ENCODE peak calls at places on chromosomes 11 and 22, in four cellular contexts. One of them, this sample, is unnamed.

GRCh38 chr11:78783301-78783700 is 208.6 kb upstream of the NARS2 start:
- DNase-seq in thyroid gland: no peak
- DNase-seq in kidney: no peak
- DNase-seq in right atrium auricular region: no peak
- DNase-seq in this sample: no peak

GRCh38 chr11:123020968-123021367 is 39.3 kb upstream of the BSX start:
- DNase-seq in kidney: no peak
- DNase-seq in right atrium auricular region: no peak
- DNase-seq in thyroid gland: peak
- DNase-seq in this sample: peak

GRCh38 chr22:23580586-23581251 is 629 bp upstream of the IGLL1 start:
- DNase-seq in right atrium auricular region: no peak
- DNase-seq in kidney: no peak
- DNase-seq in thyroid gland: no peak
- DNase-seq in this sample: no peak

GRCh38 chr11:37963440-37963839 is 1365.4 kb upstream of the RAG2 start:
- DNase-seq in kidney: no peak
- DNase-seq in right atrium auricular region: no peak
- DNase-seq in thyroid gland: no peak
- DNase-seq in this sample: no peak

GRCh38 chr22:32994046-32994827 is 63.9 kb downstream of the SYN3 start:
- DNase-seq in thyroid gland: no peak
- DNase-seq in right atrium auricular region: no peak
- DNase-seq in kidney: no peak
- DNase-seq in this sample: no peak

GRCh38 chr11:75434051-75434450 is 1.0 kb upstream of the KLHL35 start:
- DNase-seq in thyroid gland: no peak
- DNase-seq in right atrium auricular region: no peak
- DNase-seq in kidney: no peak
- DNase-seq in this sample: no peak

GRCh38 chr11:1826552-1827094 is 8.2 kb upstream of the SYT8 start:
- DNase-seq in thyroid gland: no peak
- DNase-seq in right atrium auricular region: no peak
- DNase-seq in kidney: peak
- DNase-seq in this sample: peak

GRCh38 chr11:80700386-80700785 is 1259.6 kb upstream of the TENM4 start:
- DNase-seq in thyroid gland: no peak
- DNase-seq in right atrium auricular region: no peak
- DNase-seq in kidney: no peak
- DNase-seq in this sample: peak

GRCh38 chr11:15493921-15494630 is 379.4 kb downstream of the INSC start:
- DNase-seq in thyroid gland: no peak
- DNase-seq in right atrium auricular region: no peak
- DNase-seq in kidney: no peak
- DNase-seq in this sample: peak

GRCh38 chr22:36343720-36344105 is 44.1 kb downstream of the MYH9 start:
- DNase-seq in right atrium auricular region: no peak
- DNase-seq in kidney: no peak
- DNase-seq in thyroid gland: no peak
- DNase-seq in this sample: no peak

GRCh38 chr11:16346975-16347374 is 9.4 kb downstream of the SOX6 start:
- DNase-seq in kidney: no peak
- DNase-seq in thyroid gland: no peak
- DNase-seq in right atrium auricular region: no peak
- DNase-seq in this sample: peak

GRCh38 chr11:56624661-56625110 is 10.0 kb upstream of the OR5M1 start:
- DNase-seq in thyroid gland: no peak
- DNase-seq in kidney: no peak
- DNase-seq in right atrium auricular region: no peak
- DNase-seq in this sample: peak

GRCh38 chr11:118438314-118438931 is 2.1 kb downstream of the KMT2A start:
- DNase-seq in kidney: no peak
- DNase-seq in right atrium auricular region: no peak
- DNase-seq in thyroid gland: peak
- DNase-seq in this sample: peak

GRCh38 chr22:35330258-35330861 is 30.7 kb downstream of the TOM1 start:
- DNase-seq in right atrium auricular region: peak
- DNase-seq in kidney: peak
- DNase-seq in thyroid gland: peak
- DNase-seq in this sample: peak

GRCh38 chr11:86802601-86803051 is 2.3 kb downstream of the PRSS23 start:
- DNase-seq in kidney: no peak
- DNase-seq in right atrium auricular region: no peak
- DNase-seq in thyroid gland: no peak
- DNase-seq in this sample: peak

GRCh38 chr11:108117746-108118371 is 3.5 kb upstream of the ACAT1 start:
- DNase-seq in right atrium auricular region: no peak
- DNase-seq in kidney: no peak
- DNase-seq in thyroid gland: no peak
- DNase-seq in this sample: peak

GRCh38 chr11:123238297-123238696 is 43.2 kb upstream of the CLMP start:
- DNase-seq in thyroid gland: peak
- DNase-seq in right atrium auricular region: peak
- DNase-seq in kidney: no peak
- DNase-seq in this sample: no peak

GRCh38 chr22:36194971-36195370 is 6.6 kb downstream of the APOL4 start:
- DNase-seq in right atrium auricular region: peak
- DNase-seq in thyroid gland: peak
- DNase-seq in kidney: no peak
- DNase-seq in this sample: peak

GRCh38 chr11:68924073-68924925 is 20.6 kb downstream of the IGHMBP2 start:
- DNase-seq in thyroid gland: no peak
- DNase-seq in kidney: peak
- DNase-seq in right atrium auricular region: no peak
- DNase-seq in this sample: no peak

GRCh38 chr22:42794551-42795510 is 62.2 kb downstream of the ARFGAP3 start:
- DNase-seq in right atrium auricular region: no peak
- DNase-seq in thyroid gland: no peak
- DNase-seq in kidney: no peak
- DNase-seq in this sample: no peak

GRCh38 chr11:116782728-116783127 is 5.1 kb downstream of the ZPR1 start:
- DNase-seq in right atrium auricular region: no peak
- DNase-seq in thyroid gland: no peak
- DNase-seq in kidney: no peak
- DNase-seq in this sample: peak

GRCh38 chr11:60970369-60970774 is 1.1 kb upstream of the CD6 start:
- DNase-seq in kidney: no peak
- DNase-seq in right atrium auricular region: no peak
- DNase-seq in thyroid gland: peak
- DNase-seq in this sample: peak

GRCh38 chr11:75778962-75779361 is 10.4 kb downstream of the DGAT2 start:
- DNase-seq in kidney: peak
- DNase-seq in thyroid gland: no peak
- DNase-seq in right atrium auricular region: no peak
- DNase-seq in this sample: no peak

GRCh38 chr11:45964911-45965389 is 42.5 kb downstream of the LARGE2 start:
- DNase-seq in thyroid gland: peak
- DNase-seq in kidney: no peak
- DNase-seq in right atrium auricular region: peak
- DNase-seq in this sample: peak

GRCh38 chr22:24494535-24495364 is at the start of gene UPB1:
- DNase-seq in thyroid gland: peak
- DNase-seq in kidney: peak
- DNase-seq in right atrium auricular region: no peak
- DNase-seq in this sample: no peak

GRCh38 chr22:30885591-30885990 is 83.0 kb downstream of the MORC2 start:
- DNase-seq in right atrium auricular region: no peak
- DNase-seq in thyroid gland: no peak
- DNase-seq in kidney: peak
- DNase-seq in this sample: no peak

GRCh38 chr11:132962026-132962425 is 570.3 kb downstream of the OPCML start:
- DNase-seq in thyroid gland: no peak
- DNase-seq in kidney: no peak
- DNase-seq in right atrium auricular region: no peak
- DNase-seq in this sample: no peak

GRCh38 chr11:118076754-118077281 is at the start of gene TMPRSS4:
- DNase-seq in kidney: peak
- DNase-seq in thyroid gland: peak
- DNase-seq in right atrium auricular region: no peak
- DNase-seq in this sample: peak

GRCh38 chr11:3642071-3642951 is 519 bp upstream of the ART5 start:
- DNase-seq in kidney: peak
- DNase-seq in right atrium auricular region: peak
- DNase-seq in thyroid gland: peak
- DNase-seq in this sample: peak

GRCh38 chr11:57680552-57680874 is 12.6 kb downstream of the ZDHHC5 start:
- DNase-seq in kidney: no peak
- DNase-seq in right atrium auricular region: no peak
- DNase-seq in thyroid gland: no peak
- DNase-seq in this sample: peak

GRCh38 chr11:7639643-7640025 is 33.7 kb downstream of the CYB5R2 start:
- DNase-seq in right atrium auricular region: no peak
- DNase-seq in kidney: peak
- DNase-seq in thyroid gland: peak
- DNase-seq in this sample: no peak

GRCh38 chr22:49063040-49063329 is 764.7 kb downstream of the BRD1 start:
- DNase-seq in thyroid gland: no peak
- DNase-seq in right atrium auricular region: no peak
- DNase-seq in kidney: no peak
- DNase-seq in this sample: no peak
- H3K4me3 ChIP-seq in thyroid gland: no peak
- H3K4me3 ChIP-seq in right atrium auricular region: no peak
- H3K4me3 ChIP-seq in kidney: no peak
- H3K4me3 ChIP-seq in this sample: no peak

GRCh38 chr11:10666556-10666955 is 27.0 kb downstream of the IRAG1 start:
- DNase-seq in right atrium auricular region: no peak
- DNase-seq in kidney: no peak
- DNase-seq in thyroid gland: peak
- DNase-seq in this sample: no peak

GRCh38 chr11:10669258-10670033 is 24.1 kb downstream of the IRAG1 start:
- DNase-seq in right atrium auricular region: no peak
- DNase-seq in thyroid gland: no peak
- DNase-seq in kidney: no peak
- DNase-seq in this sample: no peak

GRCh38 chr11:10664511-10664910 is 29.0 kb downstream of the IRAG1 start:
- DNase-seq in thyroid gland: no peak
- DNase-seq in right atrium auricular region: no peak
- DNase-seq in kidney: no peak
- DNase-seq in this sample: no peak

GRCh38 chr11:10670099-10670498 is 23.5 kb downstream of the IRAG1 start:
- DNase-seq in thyroid gland: no peak
- DNase-seq in right atrium auricular region: no peak
- DNase-seq in kidney: no peak
- DNase-seq in this sample: no peak

DNA sequence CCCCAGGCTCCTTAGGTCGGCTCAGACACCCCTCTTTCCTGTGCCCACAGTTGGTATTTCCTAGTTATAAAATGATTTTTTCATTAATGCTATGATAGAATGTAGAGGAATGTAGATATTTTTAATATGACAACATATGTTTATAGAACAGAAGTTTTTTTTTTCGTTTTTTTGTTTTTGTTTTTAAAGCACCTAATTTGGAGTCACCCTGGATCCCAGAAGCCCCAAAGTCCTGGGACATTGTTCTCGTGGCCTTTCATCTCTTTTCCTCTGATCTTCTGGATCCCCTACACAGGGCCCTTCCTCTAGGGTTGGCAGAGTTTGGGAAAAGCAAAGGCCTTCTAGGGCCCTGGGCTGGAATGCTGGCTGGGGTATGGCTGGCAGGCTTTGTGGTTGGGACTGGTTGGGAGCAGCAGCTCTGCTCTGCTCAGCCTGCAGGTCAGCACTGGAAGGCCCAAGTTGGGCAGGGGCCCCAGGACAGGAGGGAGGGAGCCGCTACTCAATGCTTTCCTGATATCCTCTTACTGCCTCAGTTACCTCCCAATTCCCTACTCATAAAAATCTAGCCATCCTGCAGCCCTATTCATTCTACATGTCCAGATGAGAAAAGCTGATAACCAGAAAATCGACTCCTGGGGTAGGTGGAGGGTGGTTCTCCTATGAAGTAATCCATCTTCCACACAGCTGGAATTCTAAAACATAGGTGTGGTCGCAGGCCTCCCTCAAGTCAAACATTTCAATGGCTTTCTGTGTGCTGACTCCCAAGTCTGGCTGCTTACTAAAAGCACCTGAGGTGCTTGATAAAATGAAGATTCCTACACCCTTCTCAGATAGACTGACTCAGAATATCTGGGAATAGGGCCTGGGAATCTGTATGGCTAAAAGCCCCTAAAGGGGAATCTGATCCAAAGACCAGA is 26.3 kb downstream of the IRAG1 start:
- DNase-seq in kidney: no peak
- DNase-seq in right atrium auricular region: no peak
- DNase-seq in thyroid gland: no peak
- DNase-seq in this sample: no peak
- H3K4me3 ChIP-seq in kidney: no peak
- H3K4me3 ChIP-seq in right atrium auricular region: no peak
- H3K4me3 ChIP-seq in thyroid gland: no peak
- H3K4me3 ChIP-seq in this sample: no peak

DNA sequence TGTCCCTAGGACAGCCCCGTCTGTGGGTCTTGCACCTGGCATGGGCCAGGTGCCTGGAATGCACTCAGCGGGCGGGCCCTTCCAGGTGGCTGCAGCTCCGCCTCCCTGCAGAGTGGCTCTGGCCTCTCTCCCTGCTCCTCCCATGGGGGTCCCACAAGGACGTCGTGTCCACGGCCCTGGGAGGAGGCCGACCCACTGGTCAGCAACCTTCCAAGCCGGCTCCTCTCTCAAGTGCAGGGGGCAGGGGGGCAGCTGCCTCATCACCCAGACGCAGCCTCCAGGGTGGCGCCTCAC is 41.9 kb downstream of the CERK start:
- DNase-seq in thyroid gland: peak
- DNase-seq in kidney: no peak
- DNase-seq in right atrium auricular region: no peak
- DNase-seq in this sample: no peak
- H3K4me3 ChIP-seq in thyroid gland: no peak
- H3K4me3 ChIP-seq in kidney: no peak
- H3K4me3 ChIP-seq in right atrium auricular region: no peak
- H3K4me3 ChIP-seq in this sample: no peak

GRCh38 chr11:17722000-17722643 is 2.8 kb downstream of the MYOD1 start:
- DNase-seq in kidney: no peak
- DNase-seq in thyroid gland: no peak
- DNase-seq in right atrium auricular region: no peak
- DNase-seq in this sample: peak

GRCh38 chr11:17719028-17719939 is at the start of gene MYOD1:
- DNase-seq in kidney: no peak
- DNase-seq in right atrium auricular region: no peak
- DNase-seq in thyroid gland: no peak
- DNase-seq in this sample: peak

GRCh38 chr11:17721242-17721999 is 2.0 kb downstream of the MYOD1 start:
- DNase-seq in kidney: no peak
- DNase-seq in right atrium auricular region: no peak
- DNase-seq in thyroid gland: no peak
- DNase-seq in this sample: no peak

GRCh38 chr11:17719940-17720795 is 797 bp downstream of the MYOD1 start:
- DNase-seq in kidney: no peak
- DNase-seq in thyroid gland: no peak
- DNase-seq in right atrium auricular region: no peak
- DNase-seq in this sample: no peak

GRCh38 chr11:17720796-17721171 is 1.4 kb downstream of the MYOD1 start:
- DNase-seq in thyroid gland: no peak
- DNase-seq in kidney: no peak
- DNase-seq in right atrium auricular region: no peak
- DNase-seq in this sample: no peak
- H3K4me3 ChIP-seq in thyroid gland: no peak
- H3K4me3 ChIP-seq in kidney: no peak
- H3K4me3 ChIP-seq in right atrium auricular region: no peak
- H3K4me3 ChIP-seq in this sample: no peak

GRCh38 chr22:40107756-40108437 is 69.8 kb upstream of the TNRC6B start:
- DNase-seq in thyroid gland: no peak
- DNase-seq in right atrium auricular region: no peak
- DNase-seq in kidney: no peak
- DNase-seq in this sample: peak
- H3K4me3 ChIP-seq in thyroid gland: no peak
- H3K4me3 ChIP-seq in right atrium auricular region: peak
- H3K4me3 ChIP-seq in kidney: peak
- H3K4me3 ChIP-seq in this sample: no peak